ENCODE peak calls at places on chromosome 18, in nine cellular contexts. B, Q, E, J, C, W, I, Z and A are unnamed samples.

GRCh38 chr18:30280861-30281470 is 761.6 kb downstream of the DSC3 start:
- DNase-seq in E (no peak), J (peak; percentile 14), C (peak; percentile 58), B (no peak), W (peak; percentile 59), Z (peak; percentile 61), I (peak; percentile 89), Q (peak; percentile 37), A (no peak)

GRCh38 chr18:46152436-46152807 is 48.2 kb downstream of the HAUS1 start:
- DNase-seq in Q (no peak), J (peak; percentile 82), W (no peak), Z (peak; percentile 45), I (peak; percentile 71), B (no peak), C (no peak), E (peak; percentile 52), A (no peak)

GRCh38 chr18:36786686-36787085 is 42.1 kb downstream of the TPGS2 start:
- DNase-seq in Z (peak; percentile 88), J (no peak), Q (no peak), E (peak; percentile 67), B (no peak), I (no peak), C (no peak), W (no peak), A (no peak)

GRCh38 chr18:11178951-11179549 is 29.7 kb upstream of the PIEZO2 start:
- DNase-seq in Q (no peak), E (peak; percentile 42), B (no peak), J (no peak), W (no peak), C (no peak), Z (peak; percentile 88), I (no peak), A (no peak)

GRCh38 chr18:26863122-26863879 is 2.2 kb downstream of the AQP4 start:
- DNase-seq in B (no peak), Q (no peak), J (peak; percentile 41), W (peak; percentile 11), C (peak; percentile 77), E (peak; percentile 81), I (peak; percentile 33), Z (no peak), A (peak; percentile 5)

GRCh38 chr18:44765451-44765850 is 84.8 kb downstream of the SETBP1 start:
- DNase-seq in I (no peak), W (no peak), Q (no peak), C (peak; percentile 21), E (no peak), Z (no peak), J (no peak), B (no peak), A (no peak)

GRCh38 chr18:53971331-53971730 is 253.1 kb downstream of the MBD2 start:
- DNase-seq in W (no peak), B (no peak), Z (no peak), I (peak; percentile 68), C (no peak), Q (no peak), J (peak; percentile 22), E (no peak), A (no peak)

GRCh38 chr18:34867520-34867919 is 157.4 kb downstream of the DTNA start:
- DNase-seq in Z (no peak), J (peak; percentile 1), Q (no peak), W (no peak), E (peak; percentile 16), I (no peak), B (no peak), C (peak; percentile 2), A (peak; percentile 34)

GRCh38 chr18:41324934-41325333 is 630.1 kb upstream of the PIK3C3 start:
- DNase-seq in Z (peak; percentile 63), J (no peak), I (peak; percentile 62), W (no peak), E (no peak), B (no peak), C (no peak), Q (no peak), A (no peak)

GRCh38 chr18:68714356-68714706 is 577 bp downstream of the TMX3 start:
- DNase-seq in W (peak; percentile 16), B (no peak), Q (peak; percentile 14), Z (peak; percentile 8), C (peak; percentile 21), I (no peak), E (no peak), J (no peak), A (no peak)

GRCh38 chr18:3511980-3512379 is 62.0 kb downstream of the TGIF1 start:
- DNase-seq in B (no peak), I (peak; percentile 82), Z (peak; percentile 81), E (no peak), J (peak; percentile 86), Q (no peak), W (peak; percentile 22), C (no peak), A (no peak)

GRCh38 chr18:74587446-74587845 is 10.2 kb upstream of the ZNF407 start:
- DNase-seq in W (no peak), Q (no peak), Z (no peak), B (no peak), I (no peak), J (no peak), C (no peak), E (no peak), A (no peak)

GRCh38 chr18:28108801-28109200 is 68.1 kb downstream of the CDH2 start:
- DNase-seq in W (no peak), Q (no peak), E (no peak), B (no peak), J (peak; percentile 39), Z (peak; percentile 54), C (no peak), I (peak; percentile 77), A (no peak)

GRCh38 chr18:10536270-10536669 is 10.4 kb downstream of the NAPG start:
- DNase-seq in I (peak; percentile 70), E (no peak), B (no peak), Q (no peak), W (no peak), J (no peak), Z (no peak), C (no peak), A (no peak)

GRCh38 chr18:76452357-76452756 is 42.7 kb downstream of the ZNF516 start:
- DNase-seq in Z (peak; percentile 70), C (no peak), W (no peak), J (no peak), B (no peak), I (no peak), E (no peak), Q (no peak), A (no peak)

GRCh38 chr18:14944838-14945237 is 196.9 kb downstream of the ANKRD30B start:
- DNase-seq in I (no peak), W (no peak), C (no peak), Z (no peak), B (no peak), E (no peak), J (no peak), Q (no peak), A (no peak)

GRCh38 chr18:36149514-36150289 is 20.0 kb downstream of the ELP2 start:
- DNase-seq in J (no peak), C (no peak), B (no peak), W (no peak), Q (peak; percentile 74), I (no peak), E (no peak), Z (no peak), A (no peak)

GRCh38 chr18:55343396-55344073 is 244.5 kb downstream of the TCF4 start:
- DNase-seq in B (no peak), I (peak; percentile 46), J (no peak), E (no peak), Z (peak; percentile 44), W (no peak), Q (peak; percentile 37), C (peak; percentile 52), A (no peak)

GRCh38 chr18:60389314-60389713 is 16.7 kb upstream of the MC4R start:
- DNase-seq in Z (no peak), E (no peak), I (no peak), W (no peak), Q (no peak), C (no peak), B (no peak), J (no peak), A (no peak)

GRCh38 chr18:35071819-35072247 is 30.6 kb downstream of the MAPRE2 start:
- DNase-seq in C (no peak), W (no peak), J (no peak), B (no peak), Z (peak; percentile 78), I (no peak), E (no peak), Q (peak; percentile 32), A (no peak)

GRCh38 chr18:48832961-48833700 is 117.6 kb downstream of the SMAD7 start:
- DNase-seq in I (peak; percentile 81), B (no peak), C (peak; percentile 21), Q (peak; percentile 65), J (peak; percentile 59), Z (no peak), W (peak; percentile 26), E (no peak), A (no peak)

GRCh38 chr18:3710712-3711269 is 260.8 kb downstream of the TGIF1 start:
- DNase-seq in J (peak; percentile 96), I (peak; percentile 28), E (peak; percentile 35), W (peak; percentile 97), B (no peak), Q (no peak), Z (peak; percentile 44), C (no peak), A (no peak)

GRCh38 chr18:3468066-3468705 is 18.2 kb downstream of the TGIF1 start:
- DNase-seq in C (no peak), W (no peak), J (no peak), Q (no peak), E (no peak), B (no peak), I (no peak), Z (no peak), A (no peak)